ENCODE peak calls at places on chromosomes 2 and 18, in nine cellular contexts. X is putamen; S is activated CD8-positive, alpha-beta memory T cell treated with anti-CD3 and anti-CD28 coated beads for 48 hours; T is CD8-positive, alpha-beta T cell; U is skeletal muscle cell; J is NCI-H1105; R is SJSA1; Y is T-helper 2 cell; I is T-helper 22 cell. V is an unnamed sample.

GRCh38 chr2:30230479-30230854 is 867 bp upstream of the LBH start:
- DNase-seq in I (no peak), R (peak; percentile 60), Y (no peak), X (no peak), S (no peak), T (no peak), J (no peak), U (no peak), V (no peak)

GRCh38 chr2:199261221-199261620 is 196.5 kb downstream of the SATB2 start:
- DNase-seq in T (no peak), U (peak; percentile 89), X (no peak), J (peak; percentile 63), R (peak; percentile 52), I (no peak), Y (no peak), S (no peak), V (no peak)

GRCh38 chr2:235149240-235149641 is 197.4 kb downstream of the SH3BP4 start:
- DNase-seq in U (no peak), J (no peak), S (no peak), R (peak; percentile 67), X (peak; percentile 95), I (no peak), T (no peak), Y (no peak), V (no peak)

GRCh38 chr2:124147552-124147951 is 122.5 kb downstream of the CNTNAP5 start:
- DNase-seq in T (no peak), S (no peak), I (no peak), Y (no peak), U (no peak), J (no peak), R (no peak), X (no peak), V (no peak)

GRCh38 chr2:118881490-118882129 is 34.2 kb upstream of the EN1 start:
- DNase-seq in S (no peak), I (peak; percentile 6), Y (peak; percentile 18), T (peak; percentile 52), U (no peak), R (peak; percentile 52), J (peak; percentile 39), X (peak; percentile 13), V (peak; percentile 38)

GRCh38 chr2:186339716-186340115 is 146.3 kb upstream of the ZC3H15 start:
- DNase-seq in U (peak; percentile 18), T (no peak), R (no peak), J (no peak), I (no peak), X (no peak), Y (no peak), S (no peak), V (no peak)

GRCh38 chr2:167275066-167275465 is 386.8 kb downstream of the XIRP2 start:
- DNase-seq in T (no peak), Y (no peak), R (no peak), J (no peak), X (no peak), S (no peak), U (no peak), I (no peak), V (no peak)

GRCh38 chr2:8543412-8544167 is 138.3 kb upstream of the ID2 start:
- DNase-seq in S (peak; percentile 54), X (no peak), T (peak; percentile 15), Y (peak; percentile 40), R (peak; percentile 81), J (no peak), U (peak; percentile 34), I (peak; percentile 50), V (no peak)

GRCh38 chr2:19753314-19753713 is 148.5 kb downstream of the TTC32 start:
- DNase-seq in I (no peak), S (no peak), Y (no peak), T (no peak), R (no peak), X (no peak), U (no peak), J (no peak), V (no peak)

GRCh38 chr18:6405237-6406074 is 9.3 kb downstream of the L3MBTL4 start:
- DNase-seq in R (peak; percentile 81), U (no peak), X (no peak), T (no peak), S (no peak), J (no peak), I (no peak), Y (no peak), V (no peak)

GRCh38 chr2:9991829-9992273 is 40.4 kb downstream of the GRHL1 start:
- DNase-seq in R (no peak), J (no peak), T (no peak), S (no peak), Y (no peak), X (no peak), U (no peak), I (no peak), V (no peak)

GRCh38 chr18:77112161-77112801 is 20.3 kb downstream of the MBP start:
- DNase-seq in R (peak; percentile 36), J (no peak), I (no peak), U (no peak), X (no peak), T (no peak), Y (no peak), S (no peak), V (no peak)

GRCh38 chr18:55511277-55511676 is 76.7 kb downstream of the TCF4 start:
- DNase-seq in Y (no peak), R (no peak), I (no peak), T (no peak), J (no peak), S (no peak), X (no peak), U (no peak), V (no peak)

GRCh38 chr2:171895781-171896180 is 1.7 kb upstream of the SLC25A12 start:
- DNase-seq in I (no peak), Y (no peak), T (no peak), R (no peak), U (no peak), X (no peak), S (no peak), J (no peak), V (no peak)

GRCh38 chr18:55381277-55381676 is 206.7 kb downstream of the TCF4 start:
- DNase-seq in R (no peak), Y (no peak), S (no peak), T (no peak), I (no peak), X (no peak), J (no peak), U (peak; percentile 91), V (no peak)

GRCh38 chr2:188788621-188789020 is 185.6 kb upstream of the COL3A1 start:
- DNase-seq in S (no peak), X (no peak), R (peak; percentile 70), Y (no peak), J (no peak), U (peak; percentile 81), T (no peak), I (no peak), V (no peak)

V was measured in NCI-H2227 treated with DMSO at 0.1 percent for 48 hours.